ENCODE peak calls at places on chromosomes 1 and 21, in nine cellular contexts. X is activated T-cell treated with anti-CD3 and anti-CD28 coated beads, Interleukin-2, amount 50 U/mL, for 1 hour; T is T-helper 2 cell; M is ELR; D is activated naive CD4-positive, alpha-beta T cell treated with anti-CD3 and anti-CD28 coated beads, Interleukin-2, amount 10 ng/mL, durations not matched to agents 7 days and 5 days; E is stomach; N is activated gamma-delta T cell; S is tibial nerve; L is upper lobe of right lung. G is an unnamed sample.

GRCh38 chr1:228866498-228866897 is 131.2 kb downstream of the RHOU start:
- DNase-seq in X (no peak), T (no peak), M (no peak), D (no peak), E (no peak), N (no peak), S (no peak), L (no peak), G (no peak)

GRCh38 chr21:26471116-26471505 is 102.0 kb downstream of the CYYR1 start:
- DNase-seq in X (no peak), T (no peak), M (no peak), D (no peak), E (no peak), N (no peak), S (no peak), L (no peak), G (no peak)

GRCh38 chr21:41447356-41447755 is 21.3 kb downstream of the MX1 start:
- DNase-seq in X (no peak), T (no peak), M (no peak), D (no peak), E (no peak), N (no peak), S (no peak), L (no peak), G (no peak)

GRCh38 chr1:88061106-88061829 is 622.8 kb upstream of the PKN2 start:
- DNase-seq in X (no peak), T (no peak), M (peak), D (peak), E (peak), N (no peak), S (peak), L (no peak), G (no peak)

GRCh38 chr1:203252678-203253077 is 23.2 kb upstream of the CHIT1 start:
- DNase-seq in X (no peak), T (no peak), M (no peak), D (no peak), E (no peak), N (no peak), S (no peak), L (no peak), G (no peak)

GRCh38 chr1:224106568-224107281 is 7.2 kb upstream of the FBXO28 start:
- DNase-seq in X (no peak), T (no peak), M (peak), D (peak), E (peak), N (no peak), S (no peak), L (no peak), G (no peak)

GRCh38 chr21:19553930-19554615 is 1150.5 kb upstream of the TMPRSS15 start:
- DNase-seq in X (no peak), T (no peak), M (no peak), D (no peak), E (no peak), N (no peak), S (no peak), L (no peak), G (no peak)

GRCh38 chr1:24321150-24321549 is 2.0 kb downstream of the GRHL3 start:
- DNase-seq in X (peak), T (no peak), M (no peak), D (peak), E (no peak), N (no peak), S (no peak), L (no peak), G (no peak)

GRCh38 chr1:107141491-107142369 is 891 bp downstream of the NTNG1 start:
- DNase-seq in X (peak), T (peak), M (peak), D (no peak), E (no peak), N (no peak), S (no peak), L (peak), G (no peak)

GRCh38 chr1:179840107-179840506 is 37.5 kb downstream of the TOR1AIP2 start:
- DNase-seq in X (no peak), T (no peak), M (no peak), D (no peak), E (no peak), N (no peak), S (no peak), L (no peak), G (no peak)

GRCh38 chr1:182698977-182699672 is 14.7 kb upstream of the RGS8 start:
- DNase-seq in X (no peak), T (no peak), M (no peak), D (no peak), E (no peak), N (no peak), S (peak), L (no peak), G (no peak)

GRCh38 chr1:177423083-177423482 is 252.3 kb downstream of the BRINP2 start:
- DNase-seq in X (no peak), T (no peak), M (no peak), D (no peak), E (no peak), N (no peak), S (no peak), L (no peak), G (no peak)

GRCh38 chr1:7948950-7949349 is 8.3 kb upstream of the TNFRSF9 start:
- DNase-seq in X (peak), T (no peak), M (peak), D (peak), E (no peak), N (no peak), S (no peak), L (no peak), G (no peak)

GRCh38 chr1:230818411-230818810 is 49.9 kb downstream of the C1orf198 start:
- DNase-seq in X (no peak), T (no peak), M (no peak), D (no peak), E (no peak), N (no peak), S (no peak), L (no peak), G (no peak)

GRCh38 chr1:25502957-25503356 is 40.4 kb upstream of the LDLRAP1 start:
- DNase-seq in X (no peak), T (no peak), M (peak), D (no peak), E (no peak), N (no peak), S (no peak), L (no peak), G (no peak)

GRCh38 chr1:50105430-50105829 is 3.3 kb upstream of the ELAVL4 start:
- DNase-seq in X (no peak), T (no peak), M (no peak), D (no peak), E (no peak), N (no peak), S (no peak), L (no peak), G (no peak)

GRCh38 chr1:145949219-145949618 is 8.6 kb downstream of the LIX1L start:
- DNase-seq in X (no peak), T (no peak), M (no peak), D (no peak), E (no peak), N (no peak), S (no peak), L (no peak), G (no peak)

GRCh38 chr1:12472798-12473551 is 145.0 kb downstream of the DHRS3 start:
- DNase-seq in X (peak), T (no peak), M (no peak), D (peak), E (no peak), N (no peak), S (no peak), L (no peak), G (no peak)

G was measured in cardiac septum.